ENCODE peak calls at places on chromosome 13, in ten cellular contexts. G is activated naive CD8-positive, alpha-beta T cell treated with anti-CD3 and anti-CD28 coated beads, Interleukin-2, amount 50 U/mL, for 16 hours; U is cardiac fibroblast; V is CD8-positive, alpha-beta memory T cell; Y is effector memory CD4-positive, alpha-beta T cell; J is astrocyte of the spinal cord; Q is stimulated activated CD8-positive, alpha-beta memory T cell treated with anti-CD3 and anti-CD28 coated beads, Interleukin-4, amount 100 ng/mL, for 48 hours; E is NCI-H748 treated with DMSO at 0.1 percent for 48 hours; O is AG09319; M is fibroblast of pulmonary artery. I is an unnamed sample.

GRCh38 chr13:112679381-112679780 is 10.5 kb upstream of the ATP11A start:
- DNase-seq in G (no peak), U (no peak), V (no peak), Y (no peak), J (no peak), Q (peak), E (no peak), O (no peak), M (no peak), I (no peak)

GRCh38 chr13:50617134-50617721 is 226.3 kb downstream of the DLEU7 start:
- DNase-seq in G (no peak), U (peak), V (no peak), Y (no peak), J (peak), Q (no peak), E (no peak), O (no peak), M (peak), I (no peak)

GRCh38 chr13:20399961-20400360 is 125.7 kb downstream of the CRYL1 start:
- DNase-seq in G (no peak), U (no peak), V (no peak), Y (no peak), J (no peak), Q (no peak), E (no peak), O (no peak), M (no peak), I (no peak)

GRCh38 chr13:79663420-79663819 is 182.5 kb downstream of the NDFIP2 start:
- DNase-seq in G (no peak), U (no peak), V (no peak), Y (no peak), J (no peak), Q (no peak), E (no peak), O (no peak), M (no peak), I (no peak)

GRCh38 chr13:107266657-107267056 is 698.7 kb upstream of the ARGLU1 start:
- DNase-seq in G (no peak), U (no peak), V (no peak), Y (no peak), J (no peak), Q (no peak), E (peak), O (no peak), M (peak), I (no peak)

GRCh38 chr13:19596960-19597361 is 35.6 kb upstream of the TPTE2 start:
- DNase-seq in G (no peak), U (peak), V (no peak), Y (no peak), J (peak), Q (no peak), E (no peak), O (no peak), M (peak), I (no peak)

GRCh38 chr13:47033216-47033615 is 136.4 kb upstream of the HTR2A start:
- DNase-seq in G (no peak), U (peak), V (no peak), Y (no peak), J (peak), Q (no peak), E (no peak), O (no peak), M (peak), I (no peak)

GRCh38 chr13:34322416-34323074 is 504.6 kb downstream of the RFC3 start:
- DNase-seq in G (no peak), U (no peak), V (no peak), Y (no peak), J (no peak), Q (no peak), E (no peak), O (no peak), M (no peak), I (no peak)

GRCh38 chr13:30105381-30105780 is 202.0 kb downstream of the KATNAL1 start:
- DNase-seq in G (no peak), U (no peak), V (no peak), Y (no peak), J (no peak), Q (no peak), E (no peak), O (no peak), M (no peak), I (no peak)

GRCh38 chr13:73691891-73692290 is 442.3 kb downstream of the KLF12 start:
- DNase-seq in G (no peak), U (no peak), V (no peak), Y (no peak), J (no peak), Q (no peak), E (no peak), O (no peak), M (no peak), I (no peak)

GRCh38 chr13:73228546-73228945 is 169.7 kb downstream of the KLF5 start:
- DNase-seq in G (no peak), U (peak), V (no peak), Y (no peak), J (peak), Q (no peak), E (no peak), O (no peak), M (peak), I (no peak)

GRCh38 chr13:80217614-80218456 is 123.1 kb downstream of the SPRY2 start:
- DNase-seq in G (no peak), U (peak), V (no peak), Y (no peak), J (peak), Q (no peak), E (no peak), O (no peak), M (peak), I (no peak)

GRCh38 chr13:21849323-21849722 is 178.4 kb downstream of the FGF9 start:
- DNase-seq in G (peak), U (peak), V (no peak), Y (peak), J (no peak), Q (no peak), E (peak), O (no peak), M (peak), I (no peak)

GRCh38 chr13:40271511-40271910 is 394.9 kb downstream of the FOXO1 start:
- DNase-seq in G (no peak), U (no peak), V (no peak), Y (no peak), J (no peak), Q (no peak), E (no peak), O (no peak), M (no peak), I (no peak)

GRCh38 chr13:77386880-77387606 is 60.1 kb upstream of the MYCBP2 start:
- DNase-seq in G (no peak), U (peak), V (no peak), Y (no peak), J (peak), Q (no peak), E (no peak), O (peak), M (peak), I (no peak)

GRCh38 chr13:73261739-73262216 is 203.0 kb downstream of the KLF5 start:
- DNase-seq in G (no peak), U (peak), V (no peak), Y (no peak), J (no peak), Q (no peak), E (no peak), O (no peak), M (peak), I (no peak)

GRCh38 chr13:52109096-52109495 is 19.8 kb downstream of the NEK5 start:
- DNase-seq in G (no peak), U (no peak), V (no peak), Y (no peak), J (no peak), Q (no peak), E (no peak), O (no peak), M (no peak), I (no peak)

GRCh38 chr13:37736040-37736439 is 133.5 kb downstream of the TRPC4 start:
- DNase-seq in G (no peak), U (no peak), V (no peak), Y (no peak), J (no peak), Q (no peak), E (no peak), O (no peak), M (no peak), I (no peak)

GRCh38 chr13:51869921-51870320 is 8.2 kb downstream of the CCDC70 start:
- DNase-seq in G (no peak), U (no peak), V (no peak), Y (no peak), J (no peak), Q (no peak), E (no peak), O (no peak), M (no peak), I (no peak)

GRCh38 chr13:37701306-37701705 is 102.7 kb upstream of the POSTN start:
- DNase-seq in G (no peak), U (peak), V (no peak), Y (no peak), J (peak), Q (no peak), E (no peak), O (no peak), M (peak), I (no peak)

I was measured in natural killer cell.